ENCODE peak calls at places on chromosomes 7 and 10, in four cellular contexts. One of them, this sample, is unnamed.

GRCh38 chr10:480928-481551 is 208.4 kb downstream of the DIP2C start:
- DNase-seq in PC-3: no peak
- DNase-seq in mesothelial cell of epicardium: no peak
- DNase-seq in neuronal stem cell: no peak
- DNase-seq in this sample: no peak

GRCh38 chr7:143384148-143384547 is 3.0 kb downstream of the ZYX start:
- DNase-seq in neuronal stem cell: no peak
- DNase-seq in mesothelial cell of epicardium: no peak
- DNase-seq in PC-3: no peak
- DNase-seq in this sample: no peak

GRCh38 chr7:106346678-106347217 is 62.0 kb upstream of the NAMPT start:
- DNase-seq in neuronal stem cell: no peak
- DNase-seq in mesothelial cell of epicardium: no peak
- DNase-seq in PC-3: peak; percentile 98
- DNase-seq in this sample: no peak

GRCh38 chr10:130354976-130355795 is 219.0 kb downstream of the GLRX3 start:
- DNase-seq in mesothelial cell of epicardium: no peak
- DNase-seq in PC-3: no peak
- DNase-seq in neuronal stem cell: no peak
- DNase-seq in this sample: no peak

GRCh38 chr7:36683695-36684357 is 40.5 kb downstream of the AOAH start:
- DNase-seq in PC-3: no peak
- DNase-seq in neuronal stem cell: no peak
- DNase-seq in mesothelial cell of epicardium: no peak
- DNase-seq in this sample: no peak

GRCh38 chr7:30920584-30921539 is 9.2 kb downstream of the AQP1 start:
- DNase-seq in PC-3: peak; percentile 47
- DNase-seq in neuronal stem cell: no peak
- DNase-seq in mesothelial cell of epicardium: no peak
- DNase-seq in this sample: no peak

GRCh38 chr10:11178606-11179221 is 161.0 kb downstream of the CELF2 start:
- DNase-seq in PC-3: no peak
- DNase-seq in neuronal stem cell: no peak
- DNase-seq in mesothelial cell of epicardium: no peak
- DNase-seq in this sample: no peak

GRCh38 chr7:112199035-112199655 is 7.1 kb downstream of the DOCK4 start:
- DNase-seq in mesothelial cell of epicardium: no peak
- DNase-seq in neuronal stem cell: no peak
- DNase-seq in PC-3: peak; percentile 70
- DNase-seq in this sample: no peak

GRCh38 chr7:23017303-23017702 is 3.4 kb upstream of the HYCC1 start:
- DNase-seq in neuronal stem cell: no peak
- DNase-seq in PC-3: no peak
- DNase-seq in mesothelial cell of epicardium: no peak
- DNase-seq in this sample: no peak

GRCh38 chr7:115124409-115124939 is 202.6 kb downstream of the MDFIC start:
- DNase-seq in neuronal stem cell: no peak
- DNase-seq in mesothelial cell of epicardium: no peak
- DNase-seq in PC-3: no peak
- DNase-seq in this sample: no peak

GRCh38 chr7:20793258-20793657 is 6.6 kb upstream of the SP8 start:
- DNase-seq in mesothelial cell of epicardium: no peak
- DNase-seq in PC-3: no peak
- DNase-seq in neuronal stem cell: peak; percentile 94
- DNase-seq in this sample: no peak

GRCh38 chr10:86684305-86684704 is 16.0 kb downstream of the LDB3 start:
- DNase-seq in neuronal stem cell: no peak
- DNase-seq in mesothelial cell of epicardium: no peak
- DNase-seq in PC-3: peak; percentile 49
- DNase-seq in this sample: peak; percentile 47

GRCh38 chr10:100100651-100101525 is 19.2 kb upstream of the CPN1 start:
- DNase-seq in mesothelial cell of epicardium: no peak
- DNase-seq in neuronal stem cell: no peak
- DNase-seq in PC-3: peak; percentile 55
- DNase-seq in this sample: peak; percentile 66